ENCODE peak calls at places on chromosome 22, in five cellular contexts. A, C, Z, E and K are unnamed samples.

GRCh38 chr22:40345801-40346177 is 511 bp upstream of the ADSL start:
- DNase-seq in A (peak), C (no peak), Z (peak), E (no peak), K (no peak)

GRCh38 chr22:38864361-38865191 is 7.4 kb downstream of the CBX6 start:
- DNase-seq in A (no peak), C (no peak), Z (peak), E (no peak), K (no peak)

GRCh38 chr22:44776535-44777363 is 24.4 kb downstream of the ARHGAP8 start:
- DNase-seq in A (no peak), C (no peak), Z (no peak), E (no peak), K (no peak)

GRCh38 chr22:18021431-18021830 is 2.9 kb downstream of the MICAL3 start:
- DNase-seq in A (no peak), C (no peak), Z (no peak), E (no peak), K (no peak)

GRCh38 chr22:50260801-50261614 is 475 bp downstream of the MAPK12 start:
- DNase-seq in A (peak), C (peak), Z (no peak), E (no peak), K (no peak)

GRCh38 chr22:17232406-17232805 is 13.2 kb upstream of the ADA2 start:
- DNase-seq in A (no peak), C (no peak), Z (no peak), E (no peak), K (no peak)

GRCh38 chr22:49305215-49305965 is 522.3 kb downstream of the BRD1 start:
- DNase-seq in A (peak), C (peak), Z (peak), E (peak), K (peak)

GRCh38 chr22:23072035-23072910 is 2.0 kb downstream of the GNAZ start:
- DNase-seq in A (peak), C (no peak), Z (no peak), E (no peak), K (no peak)

GRCh38 chr22:35386670-35387288 is 5.9 kb downstream of the HMOX1 start:
- DNase-seq in A (no peak), C (no peak), Z (no peak), E (no peak), K (no peak)

GRCh38 chr22:21861856-21862255 is 5.6 kb downstream of the MAPK1 start:
- DNase-seq in A (no peak), C (no peak), Z (no peak), E (no peak), K (no peak)

GRCh38 chr22:25747245-25747944 is 5.4 kb downstream of the MYO18B start:
- DNase-seq in A (peak), C (no peak), Z (no peak), E (no peak), K (no peak)

GRCh38 chr22:39068033-39068785 is 8.9 kb upstream of the APOBEC3G start:
- DNase-seq in A (no peak), C (no peak), Z (no peak), E (no peak), K (no peak)

GRCh38 chr22:41469218-41469851 is 418 bp downstream of the ACO2 start:
- DNase-seq in A (no peak), C (peak), Z (no peak), E (no peak), K (no peak)

GRCh38 chr22:41528938-41529561 is 15.2 kb downstream of the POLR3H start:
- DNase-seq in A (no peak), C (no peak), Z (no peak), E (no peak), K (no peak)

GRCh38 chr22:49451070-49451840 is 376.4 kb downstream of the BRD1 start:
- DNase-seq in A (no peak), C (no peak), Z (no peak), E (no peak), K (no peak)

GRCh38 chr22:31217890-31218287 is 5.8 kb downstream of the LIMK2 start:
- DNase-seq in A (no peak), C (no peak), Z (no peak), E (no peak), K (no peak)

GRCh38 chr22:17575681-17576080 is 12.4 kb downstream of the SLC25A18 start:
- DNase-seq in A (no peak), C (peak), Z (no peak), E (no peak), K (no peak)

GRCh38 chr22:37627545-37627944 is 11.9 kb upstream of the SH3BP1 start:
- DNase-seq in A (no peak), C (peak), Z (no peak), E (no peak), K (no peak)

GRCh38 chr22:30308518-30309230 is 18.1 kb downstream of the TBC1D10A start:
- DNase-seq in A (no peak), C (no peak), Z (no peak), E (no peak), K (no peak)

GRCh38 chr22:17587631-17588030 is 24.3 kb downstream of the SLC25A18 start:
- DNase-seq in A (no peak), C (no peak), Z (no peak), E (no peak), K (no peak)

GRCh38 chr22:31451709-31452571 is 37.7 kb downstream of the EIF4ENIF1 start:
- DNase-seq in A (peak), C (peak), Z (no peak), E (no peak), K (no peak)

GRCh38 chr22:45787770-45788169 is 116.1 kb downstream of the ATXN10 start:
- DNase-seq in A (no peak), C (no peak), Z (no peak), E (no peak), K (no peak)

GRCh38 chr22:20782601-20783299 is 8.8 kb downstream of the SERPIND1 start:
- DNase-seq in A (no peak), C (no peak), Z (no peak), E (no peak), K (no peak)

GRCh38 chr22:37905534-37906363 is at the start of gene MICALL1:
- DNase-seq in A (peak), C (peak), Z (peak), E (no peak), K (peak)

GRCh38 chr22:45938913-45939312 is 38.0 kb downstream of the WNT7B start:
- DNase-seq in A (no peak), C (no peak), Z (no peak), E (no peak), K (no peak)